ENCODE peak calls at places on chromosomes 1 and 21, in five cellular contexts. A is HL-60; D is SK-N-MC; X is T-helper 2 cell; W is activated naive CD4-positive, alpha-beta T cell treated with Interleukin-2 at 50 U/mL for 16 hours. O is an unnamed sample.

GRCh38 chr21:24045775-24046215 is 1561.5 kb downstream of the MRPL39 start:
- DNase-seq in W (peak), A (peak), D (no peak), X (no peak), O (peak)

GRCh38 chr1:94044891-94045290 is 76.1 kb downstream of the ABCA4 start:
- DNase-seq in W (no peak), A (no peak), X (no peak), D (no peak), O (no peak)

GRCh38 chr1:65170511-65171142 is 22.6 kb downstream of the AK4 start:
- DNase-seq in D (peak), W (no peak), A (peak), X (no peak), O (no peak)

GRCh38 chr1:228314315-228314657 is 92.3 kb downstream of the TRIM11 start:
- DNase-seq in D (no peak), A (no peak), X (no peak), W (no peak), O (no peak)

GRCh38 chr1:160219062-160219929 is 14.1 kb downstream of the PEA15 start:
- DNase-seq in W (no peak), X (no peak), A (no peak), D (no peak), O (peak)

GRCh38 chr1:235557495-235557894 is 53.2 kb upstream of the B3GALNT2 start:
- DNase-seq in W (no peak), A (no peak), D (no peak), X (no peak), O (peak)

GRCh38 chr1:99327357-99327756 is 63.1 kb downstream of the PLPPR4 start:
- DNase-seq in X (no peak), W (no peak), A (no peak), D (no peak), O (peak)

GRCh38 chr1:62962794-62963776 is 179.2 kb downstream of the ATG4C start:
- DNase-seq in X (no peak), A (peak), W (no peak), D (no peak), O (peak)

GRCh38 chr1:68808351-68808750 is 311.5 kb upstream of the DEPDC1 start:
- DNase-seq in A (no peak), W (no peak), D (no peak), X (no peak), O (peak)

GRCh38 chr1:51928896-51929295 is 50.4 kb upstream of the NRDC start:
- DNase-seq in X (no peak), W (no peak), D (no peak), A (no peak), O (no peak)

GRCh38 chr1:41380979-41381690 is 19.9 kb downstream of the FOXO6 start:
- DNase-seq in A (peak), X (no peak), W (peak), D (no peak), O (no peak)

GRCh38 chr1:219459321-219460105 is 153.4 kb downstream of the ZC3H11B start:
- DNase-seq in A (no peak), D (no peak), X (no peak), W (no peak), O (no peak)

GRCh38 chr1:27517907-27518718 is 28.1 kb upstream of the WASF2 start:
- DNase-seq in W (no peak), A (no peak), X (no peak), D (no peak), O (no peak)